ENCODE peak calls at places on chromosome 6, in six cellular contexts. Z is pancreas, U is foreskin fibroblast, X is fibroblast of the aortic adventitia, K is left lung, V is endothelial cell of umbilical vein. E is an unnamed sample.

GRCh38 chr6:699319-699718 is 6.4 kb upstream of the EXOC2 start:
- DNase-seq in U (no peak), X (peak), Z (no peak), K (no peak), V (peak), E (no peak)

GRCh38 chr6:124002377-124003081 is 198.9 kb downstream of the NKAIN2 start:
- DNase-seq in K (no peak), U (no peak), X (no peak), V (no peak), Z (no peak), E (no peak)

GRCh38 chr6:90643366-90643765 is 56.5 kb upstream of the MAP3K7 start:
- DNase-seq in X (no peak), K (no peak), U (no peak), Z (no peak), V (no peak), E (no peak)

GRCh38 chr6:144156991-144157390 is 6.7 kb downstream of the STX11 start:
- DNase-seq in Z (no peak), V (peak), K (no peak), X (no peak), U (no peak), E (no peak)

GRCh38 chr6:131918650-131919355 is 32.4 kb downstream of the CCN2 start:
- DNase-seq in Z (no peak), K (no peak), U (no peak), V (no peak), X (no peak), E (no peak)

GRCh38 chr6:146090474-146090873 is 61.6 kb downstream of the GRM1 start:
- DNase-seq in K (no peak), U (no peak), Z (no peak), X (no peak), V (no peak), E (no peak)

GRCh38 chr6:32602403-32602802 is 12.8 kb upstream of the HLA-DRB1 start:
- DNase-seq in V (no peak), Z (no peak), U (no peak), K (no peak), X (no peak), E (no peak)

GRCh38 chr6:26216886-26217713 is 129.9 kb downstream of the HFE start:
- DNase-seq in X (peak), Z (peak), K (peak), V (peak), U (peak), E (no peak)

GRCh38 chr6:21527731-21528130 is 65.8 kb upstream of the SOX4 start:
- DNase-seq in X (no peak), U (no peak), K (no peak), V (no peak), Z (no peak), E (no peak)

GRCh38 chr6:56491606-56492328 is 150.9 kb downstream of the DST start:
- DNase-seq in U (peak), X (peak), K (no peak), Z (no peak), V (peak), E (peak)

GRCh38 chr6:16851044-16851540 is 89.8 kb upstream of the ATXN1 start:
- DNase-seq in Z (no peak), U (peak), X (no peak), V (peak), K (no peak), E (no peak)

GRCh38 chr6:14046476-14047068 is 71.0 kb upstream of the CD83 start:
- DNase-seq in U (peak), Z (no peak), X (peak), V (peak), K (no peak), E (no peak)

GRCh38 chr6:119510246-119510645 is 160.7 kb upstream of the MAN1A1 start:
- DNase-seq in V (no peak), U (no peak), Z (no peak), K (no peak), X (no peak), E (no peak)

GRCh38 chr6:74871757-74872156 is 334.1 kb downstream of the COL12A1 start:
- DNase-seq in V (no peak), Z (no peak), K (no peak), X (peak), U (peak), E (no peak)

GRCh38 chr6:38269773-38270172 is 370.0 kb downstream of the BTBD9 start:
- DNase-seq in K (no peak), V (peak), Z (no peak), U (no peak), X (no peak), E (no peak)

GRCh38 chr6:57226221-57226620 is 4.1 kb upstream of the RAB23 start:
- DNase-seq in Z (no peak), K (no peak), U (no peak), X (no peak), V (no peak), E (no peak)

GRCh38 chr6:63676412-63677114 is 41.0 kb downstream of the PHF3 start:
- DNase-seq in K (no peak), V (no peak), U (no peak), X (no peak), Z (no peak), E (no peak)

GRCh38 chr6:116206231-116206903 is 47.5 kb downstream of the TSPYL4 start:
- DNase-seq in Z (no peak), V (no peak), X (peak), U (no peak), K (no peak), E (no peak)

GRCh38 chr6:140079328-140079727 is 704.9 kb upstream of the CITED2 start:
- DNase-seq in X (peak), U (no peak), V (peak), K (no peak), Z (peak), E (no peak)

GRCh38 chr6:144468709-144469108 is 183.6 kb downstream of the UTRN start:
- DNase-seq in X (no peak), Z (no peak), V (no peak), K (no peak), U (no peak), E (no peak)

GRCh38 chr6:79630883-79631799 is at the start of gene SH3BGRL2:
- DNase-seq in U (peak), V (peak), X (peak), K (peak), Z (peak), E (peak)

GRCh38 chr6:99604161-99605073 is 2.2 kb upstream of the PRDM13 start:
- DNase-seq in U (no peak), Z (no peak), K (no peak), X (no peak), V (no peak), E (no peak)

GRCh38 chr6:126232671-126233070 is 107.2 kb upstream of the CENPW start:
- DNase-seq in X (peak), V (no peak), U (peak), Z (no peak), K (no peak), E (no peak)

GRCh38 chr6:45956663-45957062 is 59.0 kb downstream of the CLIC5 start:
- DNase-seq in U (no peak), Z (no peak), V (no peak), K (no peak), X (no peak), E (no peak)

GRCh38 chr6:166437661-166438060 is 54.9 kb upstream of the MPC1 start:
- DNase-seq in K (no peak), Z (no peak), X (no peak), V (no peak), U (no peak), E (no peak)

GRCh38 chr6:64012351-64013060 is 376.9 kb downstream of the PHF3 start:
- DNase-seq in K (no peak), X (peak), U (no peak), V (no peak), Z (no peak), E (no peak)

GRCh38 chr6:13953061-13953705 is 28.4 kb downstream of the RNF182 start:
- DNase-seq in K (no peak), U (peak), V (no peak), Z (no peak), X (no peak), E (no peak)

GRCh38 chr6:144662812-144663211 is 377.7 kb downstream of the UTRN start:
- DNase-seq in V (no peak), Z (no peak), U (no peak), K (no peak), X (peak), E (no peak)

GRCh38 chr6:15247750-15248450 is 2.0 kb downstream of the JARID2 start:
- DNase-seq in K (peak), U (no peak), V (peak), X (peak), Z (peak), E (no peak)
- TF ChIP-seq CTCF in K (peak), U (no peak), V (peak), X (peak), Z (no peak), E (peak)

GRCh38 chr6:150720774-150721233 is 121.1 kb downstream of the PLEKHG1 start:
- DNase-seq in V (no peak), K (no peak), Z (no peak), X (peak), U (no peak), E (no peak)
- TF ChIP-seq CTCF in V (no peak), K (no peak), Z (no peak), X (peak), U (no peak), E (no peak)

GRCh38 chr6:24910331-24910849 is 25.4 kb downstream of the RIPOR2 start:
- DNase-seq in V (no peak), U (no peak), Z (no peak), X (no peak), K (no peak), E (no peak)
- TF ChIP-seq CTCF in V (no peak), U (peak), Z (no peak), X (no peak), K (no peak), E (no peak)

GRCh38 chr6:7693827-7694226 is 32.1 kb upstream of the BMP6 start:
- DNase-seq in V (no peak), Z (no peak), X (no peak), U (no peak), K (no peak), E (no peak)

GRCh38 chr6:7696061-7696460 is 29.8 kb upstream of the BMP6 start:
- DNase-seq in X (no peak), K (no peak), Z (no peak), U (no peak), V (no peak), E (no peak)

GRCh38 chr6:7691021-7691420 is 34.9 kb upstream of the BMP6 start:
- DNase-seq in U (no peak), K (no peak), V (no peak), Z (peak), X (no peak), E (no peak)

GRCh38 chr6:7691675-7692452 is 34.0 kb upstream of the BMP6 start:
- DNase-seq in U (no peak), K (no peak), V (peak), X (peak), Z (no peak), E (no peak)

GRCh38 chr6:7692453-7692784 is 33.5 kb upstream of the BMP6 start:
- DNase-seq in X (no peak), Z (no peak), V (no peak), K (no peak), U (no peak), E (no peak)
- TF ChIP-seq CTCF in X (no peak), Z (no peak), V (no peak), K (no peak), U (no peak), E (no peak)

GRCh38 chr6:41858703-41859102 is 36.5 kb downstream of the USP49 start:
- DNase-seq in V (no peak), Z (no peak), U (no peak), X (no peak), K (no peak), E (no peak)
- TF ChIP-seq CTCF in V (no peak), Z (no peak), U (no peak), X (no peak), K (no peak), E (no peak)

GRCh38 chr6:4776967-4777925 is 1.0 kb downstream of the CDYL start:
- DNase-seq in U (peak), Z (peak), V (peak), K (peak), X (peak), E (no peak)

GRCh38 chr6:4774296-4774695 is 1.9 kb upstream of the CDYL start:
- DNase-seq in V (no peak), K (no peak), X (no peak), Z (no peak), U (no peak), E (no peak)

GRCh38 chr6:4774715-4775590 is 1.3 kb upstream of the CDYL start:
- DNase-seq in X (no peak), Z (peak), V (peak), K (peak), U (no peak), E (no peak)

GRCh38 chr6:4776493-4776966 is 326 bp downstream of the CDYL start:
- DNase-seq in Z (peak), V (peak), X (no peak), K (no peak), U (no peak), E (no peak)

GRCh38 chr6:4775591-4776492 is at the start of gene CDYL:
- DNase-seq in X (peak), K (peak), U (peak), Z (peak), V (peak), E (peak)
- TF ChIP-seq CTCF in X (no peak), K (peak), U (no peak), Z (no peak), V (peak), E (no peak)

GRCh38 chr6:130743175-130743574 is 84.0 kb upstream of the SMLR1 start:
- DNase-seq in X (no peak), U (no peak), V (no peak), K (no peak), Z (no peak), E (no peak)
- TF ChIP-seq CTCF in X (peak), U (no peak), V (no peak), K (no peak), Z (no peak), E (no peak)

GRCh38 chr6:158539363-158539762 is 20.5 kb upstream of the TMEM181 start:
- DNase-seq in K (no peak), V (no peak), X (no peak), U (no peak), Z (no peak), E (no peak)
- TF ChIP-seq CTCF in K (no peak), V (no peak), X (no peak), U (no peak), Z (no peak), E (no peak)

E was measured in omental fat pad.